ENCODE peak calls at places on chromosomes 1 and 21, in eight cellular contexts. One of them, this sample, is unnamed.

GRCh38 chr1:182803846-182804245 is 14.3 kb downstream of the NPL start:
- DNase-seq in nucleus accumbens: no peak
- DNase-seq in stromal cell of bone marrow: no peak
- DNase-seq in GM04503: no peak
- DNase-seq in T-helper 1 cell: no peak
- DNase-seq in effector memory CD8-positive, alpha-beta T cell: no peak
- DNase-seq in PC-3: peak; percentile 36
- DNase-seq in CD8-positive, alpha-beta memory T cell: no peak
- DNase-seq in this sample: no peak

GRCh38 chr1:113415256-113416189 is 25.2 kb downstream of the MAGI3 start:
- DNase-seq in nucleus accumbens: no peak
- DNase-seq in stromal cell of bone marrow: no peak
- DNase-seq in GM04503: no peak
- DNase-seq in T-helper 1 cell: no peak
- DNase-seq in effector memory CD8-positive, alpha-beta T cell: no peak
- DNase-seq in PC-3: no peak
- DNase-seq in CD8-positive, alpha-beta memory T cell: no peak
- DNase-seq in this sample: peak; percentile 27

GRCh38 chr1:77673030-77673429 is 9.4 kb downstream of the ZZZ3 start:
- DNase-seq in nucleus accumbens: no peak
- DNase-seq in stromal cell of bone marrow: no peak
- DNase-seq in GM04503: no peak
- DNase-seq in T-helper 1 cell: no peak
- DNase-seq in effector memory CD8-positive, alpha-beta T cell: no peak
- DNase-seq in PC-3: no peak
- DNase-seq in CD8-positive, alpha-beta memory T cell: no peak
- DNase-seq in this sample: no peak

GRCh38 chr1:202241376-202242079 is 47.9 kb downstream of the LGR6 start:
- DNase-seq in nucleus accumbens: no peak
- DNase-seq in stromal cell of bone marrow: no peak
- DNase-seq in GM04503: no peak
- DNase-seq in T-helper 1 cell: no peak
- DNase-seq in effector memory CD8-positive, alpha-beta T cell: no peak
- DNase-seq in PC-3: peak; percentile 66
- DNase-seq in CD8-positive, alpha-beta memory T cell: no peak
- DNase-seq in this sample: no peak

GRCh38 chr1:232385221-232385620 is 244.7 kb downstream of the SIPA1L2 start:
- DNase-seq in nucleus accumbens: no peak
- DNase-seq in stromal cell of bone marrow: peak; percentile 44
- DNase-seq in GM04503: no peak
- DNase-seq in T-helper 1 cell: no peak
- DNase-seq in effector memory CD8-positive, alpha-beta T cell: no peak
- DNase-seq in PC-3: peak; percentile 69
- DNase-seq in CD8-positive, alpha-beta memory T cell: no peak
- DNase-seq in this sample: no peak

GRCh38 chr1:217482356-217483102 is 148.4 kb downstream of the GPATCH2 start:
- DNase-seq in nucleus accumbens: no peak
- DNase-seq in stromal cell of bone marrow: peak; percentile 72
- DNase-seq in GM04503: peak; percentile 30
- DNase-seq in T-helper 1 cell: no peak
- DNase-seq in effector memory CD8-positive, alpha-beta T cell: no peak
- DNase-seq in PC-3: peak; percentile 88
- DNase-seq in CD8-positive, alpha-beta memory T cell: no peak
- DNase-seq in this sample: no peak

GRCh38 chr1:184199036-184199796 is 147.7 kb downstream of the TSEN15 start:
- DNase-seq in nucleus accumbens: no peak
- DNase-seq in stromal cell of bone marrow: no peak
- DNase-seq in GM04503: no peak
- DNase-seq in T-helper 1 cell: no peak
- DNase-seq in effector memory CD8-positive, alpha-beta T cell: no peak
- DNase-seq in PC-3: peak; percentile 38
- DNase-seq in CD8-positive, alpha-beta memory T cell: no peak
- DNase-seq in this sample: no peak

GRCh38 chr1:167472729-167473529 is 45.4 kb downstream of the CD247 start:
- DNase-seq in nucleus accumbens: peak; percentile 30
- DNase-seq in stromal cell of bone marrow: no peak
- DNase-seq in GM04503: no peak
- DNase-seq in T-helper 1 cell: no peak
- DNase-seq in effector memory CD8-positive, alpha-beta T cell: no peak
- DNase-seq in PC-3: no peak
- DNase-seq in CD8-positive, alpha-beta memory T cell: no peak
- DNase-seq in this sample: no peak

GRCh38 chr21:37687001-37687400 is 229.3 kb downstream of the KCNJ6 start:
- DNase-seq in nucleus accumbens: no peak
- DNase-seq in stromal cell of bone marrow: peak; percentile 48
- DNase-seq in GM04503: peak; percentile 10
- DNase-seq in T-helper 1 cell: no peak
- DNase-seq in effector memory CD8-positive, alpha-beta T cell: no peak
- DNase-seq in PC-3: no peak
- DNase-seq in CD8-positive, alpha-beta memory T cell: no peak
- DNase-seq in this sample: no peak

GRCh38 chr1:15657026-15657425 is 27.1 kb upstream of the PLEKHM2 start:
- DNase-seq in nucleus accumbens: no peak
- DNase-seq in stromal cell of bone marrow: no peak
- DNase-seq in GM04503: no peak
- DNase-seq in T-helper 1 cell: no peak
- DNase-seq in effector memory CD8-positive, alpha-beta T cell: no peak
- DNase-seq in PC-3: no peak
- DNase-seq in CD8-positive, alpha-beta memory T cell: no peak
- DNase-seq in this sample: no peak

GRCh38 chr1:150567341-150567716 is 12.1 kb downstream of the MCL1 start:
- DNase-seq in nucleus accumbens: no peak
- DNase-seq in stromal cell of bone marrow: no peak
- DNase-seq in GM04503: no peak
- DNase-seq in T-helper 1 cell: no peak
- DNase-seq in effector memory CD8-positive, alpha-beta T cell: no peak
- DNase-seq in PC-3: no peak
- DNase-seq in CD8-positive, alpha-beta memory T cell: peak; percentile 75
- DNase-seq in this sample: peak; percentile 90

This sample was measured in naive thymus-derived CD4-positive, alpha-beta T cell.